ENCODE peak calls at places on chromosomes 13 and 19, in ten cellular contexts. C is astrocyte of the spinal cord; H is CD8-positive, alpha-beta T cell; Q is progenitor cell of endocrine pancreas; Z is HFF-Myc; D is lower leg skin; J is HCT116; O is ascending aorta; X is GM12865; L is GM13977. Y is an unnamed sample.

GRCh38 chr13:75530536-75530935 is 7.1 kb downstream of the COMMD6 start:
- DNase-seq in C (no peak), D (no peak), X (no peak), H (no peak), L (no peak), Q (no peak), J (no peak), O (no peak), Z (no peak), Y (no peak)

GRCh38 chr19:17582613-17583012 is 27.2 kb downstream of the COLGALT1 start:
- DNase-seq in D (no peak), L (no peak), H (no peak), O (no peak), Q (no peak), J (no peak), X (no peak), Z (no peak), C (no peak), Y (no peak)

GRCh38 chr19:31255863-31256600 is 93.2 kb downstream of the TSHZ3 start:
- DNase-seq in Q (no peak), D (no peak), X (no peak), L (no peak), J (no peak), O (no peak), C (no peak), Z (no peak), H (no peak), Y (no peak)

GRCh38 chr19:30386551-30387143 is 14.5 kb downstream of the ZNF536 start:
- DNase-seq in Q (no peak), C (no peak), D (peak), Z (no peak), X (no peak), O (no peak), H (no peak), L (no peak), J (no peak), Y (no peak)

GRCh38 chr19:7467009-7467989 is 21.5 kb downstream of the PEX11G start:
- DNase-seq in D (no peak), X (no peak), C (no peak), Z (no peak), Q (no peak), O (no peak), J (no peak), L (no peak), H (no peak), Y (no peak)

GRCh38 chr19:10747271-10747670 is 29.4 kb downstream of the DNM2 start:
- DNase-seq in D (no peak), C (no peak), X (no peak), H (no peak), O (no peak), J (no peak), Q (no peak), Z (no peak), L (no peak), Y (no peak)

GRCh38 chr13:61276401-61276800 is 139.2 kb downstream of the PCDH20 start:
- DNase-seq in Z (no peak), D (no peak), J (no peak), L (no peak), C (no peak), H (no peak), X (no peak), O (no peak), Q (no peak), Y (no peak)

GRCh38 chr13:28820099-28821051 is at the start of gene MTUS2:
- DNase-seq in C (no peak), J (no peak), Q (peak), O (no peak), Z (no peak), H (no peak), D (no peak), L (no peak), X (peak), Y (no peak)

GRCh38 chr19:6970478-6970877 is 50.8 kb downstream of the MBD3L2B start:
- DNase-seq in J (peak), C (no peak), D (no peak), O (no peak), Z (no peak), H (no peak), X (peak), Q (no peak), L (no peak), Y (no peak)

GRCh38 chr19:3664879-3665642 is 35.2 kb downstream of the PIP5K1C start:
- DNase-seq in D (no peak), O (no peak), H (no peak), J (no peak), Q (no peak), L (no peak), Z (no peak), C (no peak), X (peak), Y (no peak)

GRCh38 chr19:8036438-8037099 is 16.0 kb upstream of the CCL25 start:
- DNase-seq in X (no peak), D (no peak), Z (no peak), J (no peak), O (no peak), H (no peak), C (no peak), Q (no peak), L (no peak), Y (peak)

GRCh38 chr13:80116107-80116506 is 224.8 kb downstream of the SPRY2 start:
- DNase-seq in D (no peak), Q (no peak), C (peak), J (no peak), Z (peak), L (no peak), H (no peak), O (no peak), X (no peak), Y (no peak)

GRCh38 chr19:13718733-13719132 is 45.6 kb upstream of the MRI1 start:
- DNase-seq in O (no peak), C (peak), Q (no peak), D (no peak), L (no peak), J (no peak), Z (no peak), X (peak), H (no peak), Y (no peak)

GRCh38 chr13:95033890-95034289 is 267.4 kb downstream of the ABCC4 start:
- DNase-seq in O (no peak), J (no peak), C (no peak), Q (no peak), L (peak), H (no peak), D (no peak), Z (no peak), X (peak), Y (no peak)

DNA sequence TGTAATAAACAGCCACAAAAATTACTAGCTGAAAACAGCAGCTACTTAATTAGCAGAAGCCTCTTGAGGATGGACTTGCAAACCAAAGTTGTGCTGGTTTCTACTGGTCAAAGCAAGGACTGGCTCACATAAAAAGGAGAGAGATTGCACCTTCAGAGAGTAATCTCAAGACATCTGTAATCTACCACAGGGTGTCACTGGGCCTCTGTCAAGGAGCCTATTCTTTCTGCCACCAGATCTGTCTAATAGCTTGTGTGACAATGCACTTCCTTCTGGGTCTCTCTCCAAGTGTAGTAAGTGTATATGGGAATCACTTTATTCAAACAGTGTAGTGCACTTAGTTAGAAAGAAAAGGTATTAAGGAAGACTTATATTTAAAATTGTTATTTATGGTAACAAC is 24.4 kb upstream of the ZNF561 start:
- DNase-seq in L (no peak), C (no peak), Z (no peak), D (no peak), H (no peak), J (no peak), Q (no peak), X (no peak), O (no peak), Y (no peak)
- TF ChIP-seq CTCF in L (peak), C (no peak), Z (no peak), D (no peak), H (no peak), J (no peak), Q (no peak), X (no peak), O (no peak), Y (no peak)

DNA sequence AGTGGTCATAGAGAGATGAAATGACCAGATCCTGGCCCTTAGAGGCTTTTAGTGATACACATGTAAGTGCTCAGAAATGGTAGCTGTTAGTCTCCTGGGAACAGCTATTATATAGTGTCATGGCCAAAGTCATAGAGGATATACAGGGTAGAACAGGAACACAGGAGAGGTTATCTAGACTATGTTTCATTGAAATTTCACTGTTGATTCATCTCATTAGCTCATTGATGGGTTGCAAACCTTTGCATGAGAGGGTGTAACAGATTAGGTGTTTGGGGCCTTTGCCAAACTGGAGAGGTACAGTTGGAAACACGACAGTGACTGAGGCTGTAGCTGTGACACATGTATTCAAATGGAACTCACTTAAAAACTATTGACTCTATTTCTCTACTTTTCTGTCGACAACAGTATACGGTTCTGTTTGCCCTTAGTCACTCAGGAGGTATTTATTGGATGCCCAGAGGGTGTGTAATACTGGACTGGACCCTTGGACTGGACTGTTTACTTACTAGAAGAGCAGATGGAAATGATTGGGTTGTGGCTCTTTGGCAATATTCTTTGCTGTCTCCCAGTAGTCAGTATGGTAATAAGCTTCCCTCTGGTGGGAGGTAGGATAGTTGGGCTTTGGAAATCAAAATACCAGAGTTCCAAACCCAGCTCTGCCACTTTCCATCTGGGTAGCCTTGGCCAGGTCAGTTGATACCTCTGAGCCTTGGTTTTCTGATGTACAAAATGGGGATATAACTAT is 29.8 kb downstream of the ARHGAP35 start:
- DNase-seq in Q (no peak), O (no peak), X (no peak), Z (peak), L (no peak), H (no peak), C (peak), J (no peak), D (no peak), Y (no peak)
- TF ChIP-seq CTCF in Q (no peak), O (no peak), X (no peak), Z (no peak), L (no peak), H (no peak), C (no peak), J (no peak), D (no peak), Y (no peak)

GRCh38 chr13:85411608-85412007 is 387.6 kb downstream of the SLITRK6 start:
- DNase-seq in X (no peak), Q (no peak), H (no peak), J (no peak), C (no peak), O (no peak), D (no peak), Z (no peak), L (no peak), Y (no peak)

GRCh38 chr13:85412448-85412847 is 386.8 kb downstream of the SLITRK6 start:
- DNase-seq in O (no peak), C (no peak), L (no peak), J (no peak), X (no peak), D (no peak), Q (no peak), Z (no peak), H (no peak), Y (no peak)

GRCh38 chr13:85405316-85405897 is 393.8 kb downstream of the SLITRK6 start:
- DNase-seq in O (no peak), X (no peak), J (no peak), Q (no peak), L (no peak), Z (no peak), H (no peak), C (no peak), D (no peak), Y (no peak)

GRCh38 chr13:85406269-85406975 is 392.8 kb downstream of the SLITRK6 start:
- DNase-seq in X (no peak), Z (no peak), L (no peak), Q (no peak), C (no peak), D (no peak), J (no peak), O (no peak), H (no peak), Y (no peak)

GRCh38 chr13:85408415-85408814 is 390.8 kb downstream of the SLITRK6 start:
- DNase-seq in L (no peak), J (no peak), C (no peak), D (no peak), Q (no peak), O (no peak), X (no peak), H (no peak), Z (no peak), Y (no peak)
- TF ChIP-seq CTCF in L (no peak), J (no peak), C (no peak), D (no peak), Q (no peak), O (no peak), X (no peak), H (no peak), Z (no peak), Y (no peak)

DNA sequence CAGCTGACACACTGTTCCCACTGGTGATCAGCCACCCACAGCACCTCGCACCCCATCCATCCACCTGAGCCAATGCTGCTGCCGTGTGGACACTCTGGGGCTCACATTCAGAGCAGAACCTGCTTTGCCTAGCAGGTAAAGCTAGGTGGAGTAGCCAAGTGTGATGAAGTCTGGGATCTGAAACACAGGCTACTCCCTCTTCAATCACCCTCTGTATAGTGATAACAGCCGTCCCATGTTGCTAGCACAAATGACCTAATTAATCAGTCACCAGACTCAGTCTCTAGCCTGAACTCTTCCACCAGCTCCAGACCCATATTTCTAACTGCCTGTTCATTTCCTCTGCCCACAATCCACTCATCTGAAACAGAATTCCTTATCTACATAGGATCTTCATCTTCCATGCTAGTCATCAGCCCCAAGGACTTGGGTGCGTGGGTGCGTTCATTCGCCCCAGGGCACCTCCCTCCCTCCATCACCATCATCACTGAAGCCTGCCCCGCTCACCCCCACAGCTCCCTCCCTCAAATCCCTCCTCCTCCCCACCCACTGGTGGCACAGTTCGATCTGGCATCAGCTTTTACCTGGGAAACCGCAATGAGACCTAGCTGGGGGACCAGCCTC is 19.8 kb downstream of the STK24 start:
- DNase-seq in L (no peak), Q (no peak), C (no peak), Z (no peak), J (no peak), D (peak), O (no peak), X (no peak), H (no peak), Y (no peak)
- TF ChIP-seq CTCF in L (no peak), Q (peak), C (peak), Z (no peak), J (peak), D (no peak), O (no peak), X (peak), H (no peak), Y (no peak)

DNA sequence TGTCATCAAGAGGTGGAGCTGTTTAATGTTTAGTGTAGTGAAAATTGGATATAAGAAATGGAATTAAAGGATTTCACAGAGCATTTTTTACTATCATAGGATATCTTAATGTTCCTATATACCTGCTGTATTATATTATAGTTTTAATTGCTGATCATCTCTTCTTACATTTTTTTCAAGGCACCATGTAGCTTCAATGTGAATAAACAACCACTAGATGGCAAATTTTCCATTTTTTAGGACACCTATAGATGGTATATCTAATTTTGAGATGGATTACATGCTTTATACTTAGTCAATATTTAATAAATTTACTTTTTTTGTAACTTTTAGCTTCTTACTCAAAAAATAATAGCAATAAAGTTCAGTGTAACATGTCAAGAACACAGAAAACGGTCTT is 9.0 kb upstream of the ATXN8OS start:
- DNase-seq in L (no peak), Z (no peak), C (peak), J (peak), X (no peak), D (no peak), Q (no peak), O (no peak), H (no peak), Y (no peak)
- TF ChIP-seq CTCF in L (no peak), Z (no peak), C (peak), J (no peak), X (peak), D (no peak), Q (peak), O (no peak), H (no peak), Y (peak)

DNA sequence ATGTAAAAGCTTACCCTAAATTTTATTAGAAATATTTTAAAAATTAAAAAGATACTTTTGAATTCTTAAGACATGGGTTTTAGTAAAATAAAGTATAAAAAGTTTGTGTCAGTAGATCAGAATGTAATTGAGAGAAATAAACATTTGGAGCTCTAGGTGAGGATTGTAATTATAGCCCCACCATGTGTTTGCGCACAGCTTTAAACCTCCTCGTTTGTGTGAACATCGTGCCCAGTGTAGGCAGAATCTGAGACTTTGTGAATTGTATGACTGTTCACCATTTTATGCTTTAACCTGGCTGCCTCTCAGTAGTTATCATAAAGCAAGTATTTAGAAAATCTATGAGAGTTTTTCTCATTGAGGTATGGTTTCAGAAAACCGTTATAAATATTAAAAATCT is 29.1 kb downstream of the CUL4A start:
- DNase-seq in Z (no peak), X (no peak), Q (no peak), D (no peak), L (no peak), J (no peak), H (no peak), C (no peak), O (no peak), Y (no peak)
- TF ChIP-seq CTCF in Z (no peak), X (no peak), Q (no peak), D (no peak), L (no peak), J (no peak), H (no peak), C (no peak), O (no peak), Y (no peak)

DNA sequence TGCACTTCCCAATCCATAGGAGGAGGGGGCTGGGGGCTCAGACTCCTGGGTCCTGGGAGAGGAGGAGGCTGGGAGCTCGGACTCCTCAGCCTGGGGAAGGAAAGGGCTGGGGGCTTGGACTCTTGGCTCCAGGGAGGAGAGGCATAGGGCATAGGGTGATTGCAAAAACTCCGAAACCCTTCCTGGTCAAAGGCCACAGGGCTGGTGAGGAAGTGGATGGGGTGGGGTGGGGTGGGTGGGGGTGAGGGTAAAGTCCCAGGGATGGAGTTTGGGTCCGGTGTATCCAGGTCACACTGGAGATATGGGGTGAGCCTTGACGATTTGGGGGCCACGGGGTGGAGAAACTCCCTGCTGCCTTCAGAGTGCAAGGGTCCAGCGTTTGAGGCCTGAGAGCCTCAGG is 2.8 kb downstream of the MYH14 start:
- DNase-seq in J (no peak), X (no peak), D (no peak), O (no peak), L (no peak), Q (no peak), H (no peak), Z (no peak), C (no peak), Y (no peak)
- TF ChIP-seq CTCF in J (no peak), X (no peak), D (no peak), O (no peak), L (no peak), Q (no peak), H (no peak), Z (no peak), C (no peak), Y (no peak)

GRCh38 chr19:34387446-34387810 is 16.8 kb upstream of the PDCD2L start:
- DNase-seq in H (no peak), Q (no peak), J (no peak), X (no peak), Z (no peak), D (no peak), L (no peak), C (no peak), O (no peak), Y (no peak)

GRCh38 chr19:34386645-34387445 is 17.4 kb upstream of the PDCD2L start:
- DNase-seq in J (no peak), Z (no peak), C (no peak), O (no peak), H (no peak), Q (no peak), L (no peak), D (no peak), X (no peak), Y (no peak)

GRCh38 chr19:34393629-34394028 is 10.6 kb upstream of the PDCD2L start:
- DNase-seq in C (no peak), O (no peak), Q (no peak), L (no peak), J (no peak), X (no peak), D (no peak), H (no peak), Z (no peak), Y (no peak)

GRCh38 chr19:34393031-34393430 is 11.2 kb upstream of the PDCD2L start:
- DNase-seq in J (no peak), O (no peak), D (no peak), H (no peak), L (no peak), C (no peak), Q (no peak), X (no peak), Z (no peak), Y (no peak)

DNA sequence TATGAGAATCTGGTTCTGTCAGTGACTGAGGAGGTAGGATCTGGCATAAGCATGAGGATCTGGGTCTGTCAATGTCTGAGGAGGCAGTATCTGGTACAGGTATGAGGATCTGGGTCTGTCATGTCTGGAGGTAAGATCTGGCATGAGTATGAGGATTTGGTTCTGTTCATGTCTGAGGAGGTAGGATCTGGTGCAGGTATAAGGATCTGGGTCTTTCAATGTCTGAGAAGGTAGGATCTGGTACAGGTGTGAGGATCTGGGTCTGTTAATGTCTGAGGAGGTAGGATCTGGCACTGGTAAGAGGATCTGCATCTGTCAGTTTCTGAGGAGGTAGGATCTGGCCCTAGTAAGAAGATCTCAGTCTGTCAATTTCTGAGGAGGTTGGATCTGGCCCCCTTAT is 12.4 kb upstream of the PDCD2L start:
- DNase-seq in D (no peak), Z (no peak), L (no peak), X (no peak), O (no peak), J (no peak), H (no peak), Q (no peak), C (no peak), Y (no peak)
- TF ChIP-seq CTCF in D (no peak), Z (no peak), L (no peak), X (no peak), O (no peak), J (no peak), H (no peak), Q (no peak), C (no peak), Y (no peak)

GRCh38 chr19:5052515-5052914 is 83.6 kb downstream of the KDM4B start:
- DNase-seq in J (no peak), O (no peak), Z (no peak), D (no peak), H (no peak), L (no peak), X (no peak), Q (no peak), C (no peak), Y (no peak)
- TF ChIP-seq CTCF in J (peak), O (no peak), Z (no peak), D (no peak), H (no peak), L (no peak), X (no peak), Q (peak), C (peak), Y (no peak)

Y was measured in D721Med.